ENCODE peak calls at places on chromosomes 2 and 18, in four cellular contexts. One of them, this sample, is unnamed.

GRCh38 chr2:224574423-224575084 is 10.6 kb downstream of the CUL3 start:
- DNase-seq in uterus: no peak
- DNase-seq in KG1: no peak
- DNase-seq in iris pigment epithelial cell: no peak
- DNase-seq in this sample: peak; percentile 20

GRCh38 chr2:121088251-121089004 is 196.6 kb downstream of the TFCP2L1 start:
- DNase-seq in uterus: peak; percentile 42
- DNase-seq in KG1: no peak
- DNase-seq in iris pigment epithelial cell: no peak
- DNase-seq in this sample: no peak

GRCh38 chr2:15939556-15939853 is 845 bp upstream of the MYCN start:
- DNase-seq in uterus: no peak
- DNase-seq in KG1: no peak
- DNase-seq in iris pigment epithelial cell: peak; percentile 51
- DNase-seq in this sample: no peak

GRCh38 chr2:229350928-229351327 is 79.8 kb upstream of the PID1 start:
- DNase-seq in uterus: no peak
- DNase-seq in KG1: no peak
- DNase-seq in iris pigment epithelial cell: peak; percentile 71
- DNase-seq in this sample: no peak

GRCh38 chr2:4556136-4556535 is 852.8 kb downstream of the DCDC2C start:
- DNase-seq in uterus: no peak
- DNase-seq in KG1: no peak
- DNase-seq in iris pigment epithelial cell: no peak
- DNase-seq in this sample: no peak

GRCh38 chr2:208249241-208249640 is 5.6 kb downstream of the IDH1 start:
- DNase-seq in uterus: no peak
- DNase-seq in KG1: no peak
- DNase-seq in iris pigment epithelial cell: peak; percentile 50
- DNase-seq in this sample: no peak

GRCh38 chr18:24514439-24514838 is 54.0 kb downstream of the HRH4 start:
- DNase-seq in uterus: no peak
- DNase-seq in KG1: no peak
- DNase-seq in iris pigment epithelial cell: peak; percentile 67
- DNase-seq in this sample: peak; percentile 94

GRCh38 chr2:30717081-30717650 is 90.1 kb downstream of the CAPN13 start:
- DNase-seq in uterus: no peak
- DNase-seq in KG1: no peak
- DNase-seq in iris pigment epithelial cell: no peak
- DNase-seq in this sample: no peak

GRCh38 chr18:34592961-34593382 is 117.1 kb upstream of the DTNA start:
- DNase-seq in uterus: peak; percentile 33
- DNase-seq in KG1: no peak
- DNase-seq in iris pigment epithelial cell: peak; percentile 81
- DNase-seq in this sample: peak; percentile 83

GRCh38 chr2:71409611-71410010 is 43.8 kb upstream of the DYSF start:
- DNase-seq in uterus: no peak
- DNase-seq in KG1: no peak
- DNase-seq in iris pigment epithelial cell: no peak
- DNase-seq in this sample: no peak

GRCh38 chr2:182228741-182229140 is 198.1 kb downstream of the PDE1A start:
- DNase-seq in uterus: no peak
- DNase-seq in KG1: no peak
- DNase-seq in iris pigment epithelial cell: peak; percentile 11
- DNase-seq in this sample: no peak

GRCh38 chr2:58973831-58974281 is 732.7 kb upstream of the FANCL start:
- DNase-seq in uterus: no peak
- DNase-seq in KG1: no peak
- DNase-seq in iris pigment epithelial cell: no peak
- DNase-seq in this sample: peak; percentile 72

GRCh38 chr2:113831156-113831555 is 58.7 kb upstream of the ACTR3 start:
- DNase-seq in uterus: no peak
- DNase-seq in KG1: no peak
- DNase-seq in iris pigment epithelial cell: peak; percentile 15
- DNase-seq in this sample: peak; percentile 99